ENCODE peak calls at places on chromosomes 6 and 20, in ten cellular contexts. B, I, R, M, W, Y, L, O, Q and X are unnamed samples.

GRCh38 chr6:154513601-154514320 is 3.3 kb upstream of the CNKSR3 start:
- DNase-seq in B (no peak), I (no peak), R (no peak), M (no peak), W (no peak), Y (no peak), L (no peak), O (no peak), Q (no peak), X (no peak)

GRCh38 chr6:37473364-37474095 is 26.2 kb downstream of the CCDC167 start:
- DNase-seq in B (no peak), I (no peak), R (no peak), M (no peak), W (no peak), Y (peak), L (no peak), O (peak), Q (peak), X (no peak)

GRCh38 chr6:146990821-146991798 is 213.1 kb upstream of the STXBP5 start:
- DNase-seq in B (no peak), I (no peak), R (no peak), M (no peak), W (peak), Y (peak), L (no peak), O (peak), Q (no peak), X (no peak)

GRCh38 chr6:93088675-93089575 is 330.4 kb downstream of the EPHA7 start:
- DNase-seq in B (no peak), I (no peak), R (no peak), M (no peak), W (no peak), Y (peak), L (no peak), O (no peak), Q (no peak), X (peak)

GRCh38 chr6:136158398-136158797 is 91.7 kb downstream of the MTFR2 start:
- DNase-seq in B (no peak), I (peak), R (no peak), M (no peak), W (no peak), Y (peak), L (no peak), O (no peak), Q (no peak), X (no peak)

GRCh38 chr6:113584767-113585166 is 272.4 kb upstream of the MARCKS start:
- DNase-seq in B (no peak), I (no peak), R (no peak), M (no peak), W (no peak), Y (no peak), L (peak), O (no peak), Q (no peak), X (no peak)

GRCh38 chr6:98787961-98788360 is 46.4 kb upstream of the POU3F2 start:
- DNase-seq in B (no peak), I (no peak), R (no peak), M (no peak), W (no peak), Y (no peak), L (peak), O (peak), Q (no peak), X (no peak)

GRCh38 chr6:12941422-12941821 is 224.9 kb downstream of the PHACTR1 start:
- DNase-seq in B (no peak), I (no peak), R (no peak), M (peak), W (no peak), Y (no peak), L (no peak), O (peak), Q (no peak), X (no peak)

GRCh38 chr6:36443951-36444428 is 1.2 kb downstream of the KCTD20 start:
- DNase-seq in B (no peak), I (no peak), R (no peak), M (peak), W (peak), Y (peak), L (peak), O (no peak), Q (peak), X (no peak)

GRCh38 chr20:288956-289692 is 1.4 kb downstream of the C20orf96 start:
- DNase-seq in B (no peak), I (no peak), R (no peak), M (no peak), W (no peak), Y (no peak), L (no peak), O (no peak), Q (no peak), X (no peak)

GRCh38 chr6:4381379-4381778 is 246.0 kb upstream of the ECI2 start:
- DNase-seq in B (no peak), I (no peak), R (no peak), M (no peak), W (no peak), Y (peak), L (no peak), O (peak), Q (no peak), X (no peak)

GRCh38 chr20:8244637-8245036 is 112.6 kb downstream of the PLCB1 start:
- DNase-seq in B (peak), I (no peak), R (no peak), M (no peak), W (no peak), Y (peak), L (no peak), O (peak), Q (no peak), X (no peak)

GRCh38 chr6:90382760-90383159 is 86.1 kb upstream of the BACH2 start:
- DNase-seq in B (no peak), I (no peak), R (no peak), M (no peak), W (no peak), Y (no peak), L (no peak), O (no peak), Q (no peak), X (no peak)

GRCh38 chr6:71038966-71039365 is 82.1 kb upstream of the B3GAT2 start:
- DNase-seq in B (no peak), I (no peak), R (no peak), M (no peak), W (no peak), Y (peak), L (no peak), O (no peak), Q (no peak), X (no peak)

GRCh38 chr6:142207265-142207877 is 60.3 kb downstream of the VTA1 start:
- DNase-seq in B (peak), I (peak), R (no peak), M (peak), W (peak), Y (peak), L (peak), O (peak), Q (peak), X (peak)

GRCh38 chr6:165487347-165487746 is 175.7 kb downstream of the PDE10A start:
- DNase-seq in B (no peak), I (no peak), R (no peak), M (no peak), W (no peak), Y (peak), L (no peak), O (no peak), Q (no peak), X (no peak)

GRCh38 chr20:51153867-51154707 is 131.2 kb upstream of the KCNG1 start:
- DNase-seq in B (no peak), I (no peak), R (no peak), M (no peak), W (no peak), Y (no peak), L (no peak), O (no peak), Q (no peak), X (no peak)

GRCh38 chr20:64003970-64004725 is 23.2 kb downstream of the PRPF6 start:
- DNase-seq in B (no peak), I (no peak), R (no peak), M (no peak), W (no peak), Y (no peak), L (no peak), O (peak), Q (no peak), X (no peak)

GRCh38 chr6:138293996-138294395 is 75.7 kb upstream of the PBOV1 start:
- DNase-seq in B (no peak), I (no peak), R (no peak), M (no peak), W (no peak), Y (no peak), L (no peak), O (peak), Q (no peak), X (no peak)

GRCh38 chr20:59145926-59146800 is 17.5 kb upstream of the ZNF831 start:
- DNase-seq in B (no peak), I (no peak), R (no peak), M (peak), W (no peak), Y (no peak), L (no peak), O (no peak), Q (no peak), X (no peak)

GRCh38 chr20:38962898-38963484 is 847 bp downstream of the DHX35 start:
- DNase-seq in B (no peak), I (no peak), R (no peak), M (no peak), W (no peak), Y (no peak), L (no peak), O (no peak), Q (no peak), X (no peak)

GRCh38 chr6:34934516-34934915 is 45.5 kb downstream of the ANKS1A start:
- DNase-seq in B (no peak), I (peak), R (no peak), M (no peak), W (no peak), Y (peak), L (no peak), O (peak), Q (no peak), X (no peak)

GRCh38 chr6:134956676-134957075 is 6.8 kb upstream of the ALDH8A1 start:
- DNase-seq in B (no peak), I (no peak), R (no peak), M (no peak), W (no peak), Y (peak), L (no peak), O (no peak), Q (no peak), X (no peak)

GRCh38 chr6:20497200-20497820 is 36.9 kb upstream of the CDKAL1 start:
- DNase-seq in B (peak), I (no peak), R (no peak), M (no peak), W (no peak), Y (peak), L (no peak), O (peak), Q (no peak), X (no peak)

GRCh38 chr6:106883808-106884262 is 90.7 kb downstream of the CD24 start:
- DNase-seq in B (no peak), I (no peak), R (no peak), M (no peak), W (peak), Y (no peak), L (peak), O (no peak), Q (no peak), X (no peak)

GRCh38 chr6:126546771-126547170 is 206.9 kb downstream of the CENPW start:
- DNase-seq in B (no peak), I (no peak), R (no peak), M (no peak), W (no peak), Y (no peak), L (no peak), O (no peak), Q (no peak), X (no peak)

GRCh38 chr6:167559675-167560479 is 235.0 kb downstream of the TTLL2 start:
- DNase-seq in B (no peak), I (no peak), R (no peak), M (no peak), W (peak), Y (no peak), L (peak), O (no peak), Q (no peak), X (peak)

GRCh38 chr6:149859368-149859767 is 4.8 kb downstream of the LRP11 start:
- DNase-seq in B (no peak), I (no peak), R (no peak), M (no peak), W (peak), Y (peak), L (no peak), O (peak), Q (no peak), X (no peak)

GRCh38 chr6:43891072-43891870 is 121.3 kb downstream of the VEGFA start:
- DNase-seq in B (no peak), I (no peak), R (no peak), M (no peak), W (no peak), Y (no peak), L (peak), O (no peak), Q (no peak), X (no peak)

GRCh38 chr20:64225166-64225595 is 30.4 kb upstream of the PCMTD2 start:
- DNase-seq in B (no peak), I (no peak), R (no peak), M (no peak), W (no peak), Y (no peak), L (no peak), O (no peak), Q (no peak), X (no peak)

GRCh38 chr6:139531716-139532115 is 157.3 kb upstream of the CITED2 start:
- DNase-seq in B (no peak), I (no peak), R (no peak), M (no peak), W (no peak), Y (no peak), L (no peak), O (no peak), Q (no peak), X (no peak)

GRCh38 chr6:84764332-84765049 is at the start of gene TBX18:
- DNase-seq in B (peak), I (no peak), R (peak), M (peak), W (peak), Y (peak), L (peak), O (peak), Q (peak), X (peak)

GRCh38 chr6:10391799-10392198 is 23.1 kb downstream of the TFAP2A start:
- DNase-seq in B (no peak), I (no peak), R (no peak), M (no peak), W (no peak), Y (no peak), L (no peak), O (no peak), Q (no peak), X (no peak)

DNA sequence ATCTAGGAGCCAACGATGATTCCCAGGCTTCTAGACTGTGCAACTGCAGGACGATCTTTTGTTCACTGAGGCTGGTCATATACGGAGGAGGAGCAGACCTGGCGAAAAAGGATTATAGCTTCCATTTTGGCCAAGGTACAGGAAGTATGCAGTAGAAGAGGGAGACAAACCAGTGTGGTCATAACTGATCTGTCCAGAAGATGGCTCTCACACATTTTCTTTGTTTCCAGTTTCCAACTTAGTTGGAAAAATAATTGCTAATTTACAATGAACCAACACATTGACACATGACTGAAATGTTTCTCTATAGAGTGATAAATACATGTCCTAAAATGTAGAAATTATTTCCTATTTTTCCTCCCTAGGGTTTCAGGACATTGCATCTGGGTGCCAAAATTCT is 364.1 kb upstream of the BTBD3 start:
- DNase-seq in B (no peak), I (no peak), R (no peak), M (no peak), W (peak), Y (peak), L (no peak), O (no peak), Q (no peak), X (no peak)
- TF ChIP-seq CTCF in B (peak), I (no peak), R (peak), M (no peak), W (peak), Y (peak), L (no peak), O (peak), Q (peak), X (peak)

DNA sequence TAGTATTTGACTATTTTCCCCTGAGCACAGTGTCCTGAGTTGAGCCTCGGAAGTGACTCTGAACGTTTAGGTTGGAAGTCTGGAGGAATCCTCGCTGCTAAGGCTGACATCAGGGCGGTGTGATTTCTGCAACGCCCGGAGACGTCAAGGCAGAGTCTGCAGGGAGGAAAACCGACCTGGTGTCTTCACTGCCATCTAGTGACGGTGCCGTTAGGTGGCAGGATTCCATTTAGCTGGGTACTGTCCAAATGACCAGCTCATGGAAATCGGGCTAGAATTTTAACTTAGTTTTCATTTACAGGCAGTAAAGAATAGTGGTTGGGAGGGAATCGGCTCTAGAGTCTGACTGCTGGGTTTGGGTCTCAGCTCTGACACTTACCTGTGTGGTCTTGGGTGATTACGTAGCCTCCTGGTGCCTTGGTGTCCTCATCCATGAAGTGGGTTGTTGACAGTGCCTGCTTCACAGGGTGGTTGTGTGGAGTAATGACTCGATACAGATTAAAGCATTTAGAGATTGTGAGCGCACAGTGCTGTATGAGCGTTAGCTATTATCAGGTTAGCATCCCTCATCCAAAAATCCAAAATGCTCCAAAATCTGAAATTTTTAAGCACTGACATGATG is 35.0 kb downstream of the FOXF2 start:
- DNase-seq in B (no peak), I (peak), R (no peak), M (peak), W (peak), Y (peak), L (peak), O (peak), Q (peak), X (peak)
- TF ChIP-seq CTCF in B (peak), I (peak), R (peak), M (peak), W (peak), Y (peak), L (peak), O (peak), Q (peak), X (peak)

DNA sequence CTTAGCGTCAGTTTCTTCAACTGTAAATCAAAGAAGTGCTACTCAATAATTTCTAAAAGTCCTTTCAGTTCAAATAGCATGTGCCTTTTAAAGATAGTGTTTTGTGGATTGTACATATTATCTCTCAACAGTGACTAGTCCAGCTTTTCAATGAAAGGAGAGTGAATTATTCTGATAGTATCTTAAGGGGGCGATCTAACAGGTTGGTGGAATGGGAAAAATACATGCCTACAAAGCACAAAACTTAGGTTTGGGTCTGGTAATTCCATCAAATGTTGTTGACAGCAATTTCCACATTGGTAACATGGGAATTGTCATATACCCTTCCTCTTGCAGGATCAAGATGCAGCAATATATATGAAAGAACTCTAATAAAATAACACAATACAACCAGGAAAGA is 50.1 kb upstream of the HDGFL1 start:
- DNase-seq in B (no peak), I (no peak), R (no peak), M (no peak), W (no peak), Y (no peak), L (no peak), O (no peak), Q (no peak), X (no peak)
- TF ChIP-seq CTCF in B (no peak), I (no peak), R (no peak), M (no peak), W (no peak), Y (no peak), L (peak), O (no peak), Q (no peak), X (no peak)

GRCh38 chr6:111727798-111728197 is 122.1 kb upstream of the TRAF3IP2 start:
- DNase-seq in B (no peak), I (no peak), R (no peak), M (no peak), W (peak), Y (peak), L (no peak), O (peak), Q (no peak), X (no peak)
- TF ChIP-seq CTCF in B (peak), I (no peak), R (peak), M (peak), W (no peak), Y (peak), L (peak), O (peak), Q (peak), X (no peak)

GRCh38 chr6:82246802-82247633 is 526 bp downstream of the IBTK start:
- DNase-seq in B (no peak), I (peak), R (no peak), M (peak), W (peak), Y (peak), L (peak), O (peak), Q (peak), X (peak)
- TF ChIP-seq CTCF in B (no peak), I (no peak), R (peak), M (no peak), W (no peak), Y (no peak), L (peak), O (no peak), Q (no peak), X (no peak)

DNA sequence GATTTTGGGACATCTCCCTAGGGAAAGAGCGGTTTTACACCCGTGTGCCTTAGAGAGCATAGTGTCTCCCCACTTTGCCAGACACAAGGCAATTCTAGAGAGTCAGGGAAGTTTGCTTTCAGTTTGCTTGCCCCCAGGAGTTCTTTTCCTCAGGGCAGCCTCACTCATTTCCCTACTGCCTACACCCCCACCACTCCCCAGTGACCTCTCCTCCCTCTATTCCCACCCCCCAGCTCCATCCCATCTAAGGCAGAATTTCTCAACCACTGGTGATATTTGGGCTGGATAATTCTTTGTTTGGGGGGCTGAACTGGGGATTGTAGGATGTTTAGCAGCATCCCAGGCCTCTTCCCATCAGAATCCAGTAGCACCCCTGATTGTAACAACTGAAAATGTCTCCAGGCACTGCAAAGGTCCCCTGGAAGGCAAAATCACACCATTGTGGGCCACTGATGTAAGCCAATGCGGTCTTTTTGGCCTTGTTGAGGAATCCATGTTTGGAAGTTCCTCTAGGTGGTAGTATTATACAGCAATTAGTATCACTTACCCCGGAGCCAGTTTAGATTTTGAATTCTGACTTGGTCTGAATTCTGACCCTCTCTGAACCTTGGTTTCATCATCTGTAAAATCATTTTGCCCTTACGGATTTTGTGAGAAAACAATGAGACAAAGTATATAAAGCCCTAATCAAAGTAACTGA is 1.3 kb downstream of the EPPIN start:
- DNase-seq in B (peak), I (no peak), R (no peak), M (no peak), W (peak), Y (peak), L (peak), O (peak), Q (no peak), X (no peak)
- TF ChIP-seq CTCF in B (peak), I (no peak), R (peak), M (peak), W (peak), Y (peak), L (peak), O (peak), Q (peak), X (peak)